ENCODE peak calls at places on chromosomes 12 and 14, in seven cellular contexts. One of them, this sample, is unnamed.
A peak's percentile ranks its signal among the peaks of the same experiment; 100 is the strongest.

GRCh38 chr14:98965061-98965460 is 306.9 kb downstream of the BCL11B start:
- ATAC-seq in A549: no peak
- ATAC-seq in PC-3: no peak
- ATAC-seq in sciatic nerve: no peak
- ATAC-seq in activated CD8-positive, alpha-beta memory T cell treated with anti-CD3 and anti-CD28 coated beads, Interleukin-2, amount 10 ng/mL, durations not matched to agents 7 days and 5 days: peak; percentile 53
- ATAC-seq in activated CD8-positive, alpha-beta T cell treated with anti-CD3 and anti-CD28 coated beads, Interleukin-2, amount 10 ng/mL, durations not matched to agents 7 days and 5 days: peak; percentile 46
- ATAC-seq in CD8-positive, alpha-beta T cell: no peak
- ATAC-seq in this sample: no peak

GRCh38 chr12:14283489-14284144 is 81.9 kb upstream of the ATF7IP start:
- ATAC-seq in A549: no peak
- ATAC-seq in PC-3: no peak
- ATAC-seq in sciatic nerve: no peak
- ATAC-seq in activated CD8-positive, alpha-beta memory T cell treated with anti-CD3 and anti-CD28 coated beads, Interleukin-2, amount 10 ng/mL, durations not matched to agents 7 days and 5 days: no peak
- ATAC-seq in activated CD8-positive, alpha-beta T cell treated with anti-CD3 and anti-CD28 coated beads, Interleukin-2, amount 10 ng/mL, durations not matched to agents 7 days and 5 days: no peak
- ATAC-seq in CD8-positive, alpha-beta T cell: no peak
- ATAC-seq in this sample: no peak

GRCh38 chr12:50518129-50518528 is 13.3 kb downstream of the DIP2B start:
- ATAC-seq in A549: no peak
- ATAC-seq in PC-3: no peak
- ATAC-seq in sciatic nerve: no peak
- ATAC-seq in activated CD8-positive, alpha-beta memory T cell treated with anti-CD3 and anti-CD28 coated beads, Interleukin-2, amount 10 ng/mL, durations not matched to agents 7 days and 5 days: no peak
- ATAC-seq in activated CD8-positive, alpha-beta T cell treated with anti-CD3 and anti-CD28 coated beads, Interleukin-2, amount 10 ng/mL, durations not matched to agents 7 days and 5 days: no peak
- ATAC-seq in CD8-positive, alpha-beta T cell: no peak
- ATAC-seq in this sample: no peak

GRCh38 chr14:22512106-22512814 is 76.8 kb downstream of the DAD1 start:
- ATAC-seq in A549: no peak
- ATAC-seq in PC-3: no peak
- ATAC-seq in sciatic nerve: no peak
- ATAC-seq in activated CD8-positive, alpha-beta memory T cell treated with anti-CD3 and anti-CD28 coated beads, Interleukin-2, amount 10 ng/mL, durations not matched to agents 7 days and 5 days: no peak
- ATAC-seq in activated CD8-positive, alpha-beta T cell treated with anti-CD3 and anti-CD28 coated beads, Interleukin-2, amount 10 ng/mL, durations not matched to agents 7 days and 5 days: peak; percentile 5
- ATAC-seq in CD8-positive, alpha-beta T cell: peak; percentile 22
- ATAC-seq in this sample: no peak

GRCh38 chr12:503111-503761 is 43.5 kb downstream of the B4GALNT3 start:
- ATAC-seq in A549: peak; percentile 33
- ATAC-seq in PC-3: peak; percentile 98
- ATAC-seq in sciatic nerve: no peak
- ATAC-seq in activated CD8-positive, alpha-beta memory T cell treated with anti-CD3 and anti-CD28 coated beads, Interleukin-2, amount 10 ng/mL, durations not matched to agents 7 days and 5 days: no peak
- ATAC-seq in activated CD8-positive, alpha-beta T cell treated with anti-CD3 and anti-CD28 coated beads, Interleukin-2, amount 10 ng/mL, durations not matched to agents 7 days and 5 days: no peak
- ATAC-seq in CD8-positive, alpha-beta T cell: no peak
- ATAC-seq in this sample: peak; percentile 99

GRCh38 chr14:74955229-74955999 is at the start of gene PGF:
- ATAC-seq in A549: peak; percentile 89
- ATAC-seq in PC-3: peak; percentile 59
- ATAC-seq in sciatic nerve: peak; percentile 67
- ATAC-seq in activated CD8-positive, alpha-beta memory T cell treated with anti-CD3 and anti-CD28 coated beads, Interleukin-2, amount 10 ng/mL, durations not matched to agents 7 days and 5 days: peak; percentile 77
- ATAC-seq in activated CD8-positive, alpha-beta T cell treated with anti-CD3 and anti-CD28 coated beads, Interleukin-2, amount 10 ng/mL, durations not matched to agents 7 days and 5 days: peak; percentile 76
- ATAC-seq in CD8-positive, alpha-beta T cell: peak; percentile 67
- ATAC-seq in this sample: peak; percentile 69

GRCh38 chr12:98211914-98212695 is 303.3 kb upstream of the TMPO start:
- ATAC-seq in A549: peak; percentile 75
- ATAC-seq in PC-3: no peak
- ATAC-seq in sciatic nerve: no peak
- ATAC-seq in activated CD8-positive, alpha-beta memory T cell treated with anti-CD3 and anti-CD28 coated beads, Interleukin-2, amount 10 ng/mL, durations not matched to agents 7 days and 5 days: no peak
- ATAC-seq in activated CD8-positive, alpha-beta T cell treated with anti-CD3 and anti-CD28 coated beads, Interleukin-2, amount 10 ng/mL, durations not matched to agents 7 days and 5 days: no peak
- ATAC-seq in CD8-positive, alpha-beta T cell: no peak
- ATAC-seq in this sample: no peak

GRCh38 chr12:121188227-121188626 is 21.7 kb upstream of the P2RX4 start:
- ATAC-seq in A549: no peak
- ATAC-seq in PC-3: no peak
- ATAC-seq in sciatic nerve: no peak
- ATAC-seq in activated CD8-positive, alpha-beta memory T cell treated with anti-CD3 and anti-CD28 coated beads, Interleukin-2, amount 10 ng/mL, durations not matched to agents 7 days and 5 days: no peak
- ATAC-seq in activated CD8-positive, alpha-beta T cell treated with anti-CD3 and anti-CD28 coated beads, Interleukin-2, amount 10 ng/mL, durations not matched to agents 7 days and 5 days: no peak
- ATAC-seq in CD8-positive, alpha-beta T cell: no peak
- ATAC-seq in this sample: no peak

GRCh38 chr14:31173120-31173837 is 34.3 kb downstream of the HECTD1 start:
- ATAC-seq in A549: no peak
- ATAC-seq in PC-3: no peak
- ATAC-seq in sciatic nerve: no peak
- ATAC-seq in activated CD8-positive, alpha-beta memory T cell treated with anti-CD3 and anti-CD28 coated beads, Interleukin-2, amount 10 ng/mL, durations not matched to agents 7 days and 5 days: no peak
- ATAC-seq in activated CD8-positive, alpha-beta T cell treated with anti-CD3 and anti-CD28 coated beads, Interleukin-2, amount 10 ng/mL, durations not matched to agents 7 days and 5 days: no peak
- ATAC-seq in CD8-positive, alpha-beta T cell: no peak
- ATAC-seq in this sample: no peak

GRCh38 chr12:120119395-120119973 is 2.9 kb upstream of the RAB35 start:
- ATAC-seq in A549: peak; percentile 13
- ATAC-seq in PC-3: no peak
- ATAC-seq in sciatic nerve: no peak
- ATAC-seq in activated CD8-positive, alpha-beta memory T cell treated with anti-CD3 and anti-CD28 coated beads, Interleukin-2, amount 10 ng/mL, durations not matched to agents 7 days and 5 days: no peak
- ATAC-seq in activated CD8-positive, alpha-beta T cell treated with anti-CD3 and anti-CD28 coated beads, Interleukin-2, amount 10 ng/mL, durations not matched to agents 7 days and 5 days: no peak
- ATAC-seq in CD8-positive, alpha-beta T cell: no peak
- ATAC-seq in this sample: no peak

GRCh38 chr14:81655423-81656314 is 122.0 kb upstream of the SEL1L start:
- ATAC-seq in A549: peak; percentile 29
- ATAC-seq in PC-3: no peak
- ATAC-seq in sciatic nerve: peak; percentile 63
- ATAC-seq in activated CD8-positive, alpha-beta memory T cell treated with anti-CD3 and anti-CD28 coated beads, Interleukin-2, amount 10 ng/mL, durations not matched to agents 7 days and 5 days: no peak
- ATAC-seq in activated CD8-positive, alpha-beta T cell treated with anti-CD3 and anti-CD28 coated beads, Interleukin-2, amount 10 ng/mL, durations not matched to agents 7 days and 5 days: no peak
- ATAC-seq in CD8-positive, alpha-beta T cell: no peak
- ATAC-seq in this sample: no peak

GRCh38 chr12:18750087-18750486 is 12.2 kb downstream of the CAPZA3 start:
- ATAC-seq in A549: no peak
- ATAC-seq in PC-3: peak; percentile 45
- ATAC-seq in sciatic nerve: peak; percentile 41
- ATAC-seq in activated CD8-positive, alpha-beta memory T cell treated with anti-CD3 and anti-CD28 coated beads, Interleukin-2, amount 10 ng/mL, durations not matched to agents 7 days and 5 days: no peak
- ATAC-seq in activated CD8-positive, alpha-beta T cell treated with anti-CD3 and anti-CD28 coated beads, Interleukin-2, amount 10 ng/mL, durations not matched to agents 7 days and 5 days: no peak
- ATAC-seq in CD8-positive, alpha-beta T cell: no peak
- ATAC-seq in this sample: no peak

GRCh38 chr14:80959448-80960006 is 4.1 kb downstream of the TSHR start:
- ATAC-seq in A549: no peak
- ATAC-seq in PC-3: no peak
- ATAC-seq in sciatic nerve: no peak
- ATAC-seq in activated CD8-positive, alpha-beta memory T cell treated with anti-CD3 and anti-CD28 coated beads, Interleukin-2, amount 10 ng/mL, durations not matched to agents 7 days and 5 days: peak; percentile 96
- ATAC-seq in activated CD8-positive, alpha-beta T cell treated with anti-CD3 and anti-CD28 coated beads, Interleukin-2, amount 10 ng/mL, durations not matched to agents 7 days and 5 days: peak; percentile 97
- ATAC-seq in CD8-positive, alpha-beta T cell: peak; percentile 85
- ATAC-seq in this sample: peak; percentile 68

GRCh38 chr12:2779281-2779680 is 15.5 kb upstream of the FKBP4 start:
- ATAC-seq in A549: no peak
- ATAC-seq in PC-3: no peak
- ATAC-seq in sciatic nerve: no peak
- ATAC-seq in activated CD8-positive, alpha-beta memory T cell treated with anti-CD3 and anti-CD28 coated beads, Interleukin-2, amount 10 ng/mL, durations not matched to agents 7 days and 5 days: no peak
- ATAC-seq in activated CD8-positive, alpha-beta T cell treated with anti-CD3 and anti-CD28 coated beads, Interleukin-2, amount 10 ng/mL, durations not matched to agents 7 days and 5 days: no peak
- ATAC-seq in CD8-positive, alpha-beta T cell: no peak
- ATAC-seq in this sample: peak; percentile 73

GRCh38 chr12:40261937-40262336 is 37.1 kb downstream of the LRRK2 start:
- ATAC-seq in A549: no peak
- ATAC-seq in PC-3: no peak
- ATAC-seq in sciatic nerve: no peak
- ATAC-seq in activated CD8-positive, alpha-beta memory T cell treated with anti-CD3 and anti-CD28 coated beads, Interleukin-2, amount 10 ng/mL, durations not matched to agents 7 days and 5 days: no peak
- ATAC-seq in activated CD8-positive, alpha-beta T cell treated with anti-CD3 and anti-CD28 coated beads, Interleukin-2, amount 10 ng/mL, durations not matched to agents 7 days and 5 days: no peak
- ATAC-seq in CD8-positive, alpha-beta T cell: no peak
- ATAC-seq in this sample: no peak

GRCh38 chr14:103311171-103311997 is 22.7 kb upstream of the EIF5 start:
- ATAC-seq in A549: no peak
- ATAC-seq in PC-3: no peak
- ATAC-seq in sciatic nerve: no peak
- ATAC-seq in activated CD8-positive, alpha-beta memory T cell treated with anti-CD3 and anti-CD28 coated beads, Interleukin-2, amount 10 ng/mL, durations not matched to agents 7 days and 5 days: no peak
- ATAC-seq in activated CD8-positive, alpha-beta T cell treated with anti-CD3 and anti-CD28 coated beads, Interleukin-2, amount 10 ng/mL, durations not matched to agents 7 days and 5 days: no peak
- ATAC-seq in CD8-positive, alpha-beta T cell: no peak
- ATAC-seq in this sample: no peak

GRCh38 chr12:3004655-3005565 is 45.7 kb downstream of the TEAD4 start:
- ATAC-seq in A549: peak; percentile 78
- ATAC-seq in PC-3: no peak
- ATAC-seq in sciatic nerve: no peak
- ATAC-seq in activated CD8-positive, alpha-beta memory T cell treated with anti-CD3 and anti-CD28 coated beads, Interleukin-2, amount 10 ng/mL, durations not matched to agents 7 days and 5 days: no peak
- ATAC-seq in activated CD8-positive, alpha-beta T cell treated with anti-CD3 and anti-CD28 coated beads, Interleukin-2, amount 10 ng/mL, durations not matched to agents 7 days and 5 days: no peak
- ATAC-seq in CD8-positive, alpha-beta T cell: no peak
- ATAC-seq in this sample: peak; percentile 72

GRCh38 chr12:26691234-26691970 is 141.6 kb downstream of the ITPR2 start:
- ATAC-seq in A549: peak; percentile 98
- ATAC-seq in PC-3: peak; percentile 92
- ATAC-seq in sciatic nerve: peak; percentile 86
- ATAC-seq in activated CD8-positive, alpha-beta memory T cell treated with anti-CD3 and anti-CD28 coated beads, Interleukin-2, amount 10 ng/mL, durations not matched to agents 7 days and 5 days: no peak
- ATAC-seq in activated CD8-positive, alpha-beta T cell treated with anti-CD3 and anti-CD28 coated beads, Interleukin-2, amount 10 ng/mL, durations not matched to agents 7 days and 5 days: no peak
- ATAC-seq in CD8-positive, alpha-beta T cell: no peak
- ATAC-seq in this sample: peak; percentile 94

GRCh38 chr14:88327497-88327896 is 4.4 kb upstream of the KCNK10 start:
- ATAC-seq in A549: no peak
- ATAC-seq in PC-3: no peak
- ATAC-seq in sciatic nerve: no peak
- ATAC-seq in activated CD8-positive, alpha-beta memory T cell treated with anti-CD3 and anti-CD28 coated beads, Interleukin-2, amount 10 ng/mL, durations not matched to agents 7 days and 5 days: no peak
- ATAC-seq in activated CD8-positive, alpha-beta T cell treated with anti-CD3 and anti-CD28 coated beads, Interleukin-2, amount 10 ng/mL, durations not matched to agents 7 days and 5 days: no peak
- ATAC-seq in CD8-positive, alpha-beta T cell: no peak
- ATAC-seq in this sample: peak; percentile 94

GRCh38 chr14:103880986-103881926 is 33.9 kb upstream of the PPP1R13B start:
- ATAC-seq in A549: peak; percentile 16
- ATAC-seq in PC-3: no peak
- ATAC-seq in sciatic nerve: peak; percentile 40
- ATAC-seq in activated CD8-positive, alpha-beta memory T cell treated with anti-CD3 and anti-CD28 coated beads, Interleukin-2, amount 10 ng/mL, durations not matched to agents 7 days and 5 days: no peak
- ATAC-seq in activated CD8-positive, alpha-beta T cell treated with anti-CD3 and anti-CD28 coated beads, Interleukin-2, amount 10 ng/mL, durations not matched to agents 7 days and 5 days: no peak
- ATAC-seq in CD8-positive, alpha-beta T cell: no peak
- ATAC-seq in this sample: peak; percentile 5

GRCh38 chr14:102344485-102344884 is 18.2 kb downstream of the CINP start:
- ATAC-seq in A549: no peak
- ATAC-seq in PC-3: no peak
- ATAC-seq in sciatic nerve: peak; percentile 27
- ATAC-seq in activated CD8-positive, alpha-beta memory T cell treated with anti-CD3 and anti-CD28 coated beads, Interleukin-2, amount 10 ng/mL, durations not matched to agents 7 days and 5 days: no peak
- ATAC-seq in activated CD8-positive, alpha-beta T cell treated with anti-CD3 and anti-CD28 coated beads, Interleukin-2, amount 10 ng/mL, durations not matched to agents 7 days and 5 days: no peak
- ATAC-seq in CD8-positive, alpha-beta T cell: no peak
- ATAC-seq in this sample: no peak

GRCh38 chr12:126781593-126781992 is 1485.4 kb upstream of the TMEM132C start:
- ATAC-seq in A549: no peak
- ATAC-seq in PC-3: no peak
- ATAC-seq in sciatic nerve: no peak
- ATAC-seq in activated CD8-positive, alpha-beta memory T cell treated with anti-CD3 and anti-CD28 coated beads, Interleukin-2, amount 10 ng/mL, durations not matched to agents 7 days and 5 days: no peak
- ATAC-seq in activated CD8-positive, alpha-beta T cell treated with anti-CD3 and anti-CD28 coated beads, Interleukin-2, amount 10 ng/mL, durations not matched to agents 7 days and 5 days: no peak
- ATAC-seq in CD8-positive, alpha-beta T cell: no peak
- ATAC-seq in this sample: no peak

GRCh38 chr14:101929946-101930345 is 34.4 kb upstream of the DYNC1H1 start:
- ATAC-seq in A549: no peak
- ATAC-seq in PC-3: no peak
- ATAC-seq in sciatic nerve: no peak
- ATAC-seq in activated CD8-positive, alpha-beta memory T cell treated with anti-CD3 and anti-CD28 coated beads, Interleukin-2, amount 10 ng/mL, durations not matched to agents 7 days and 5 days: no peak
- ATAC-seq in activated CD8-positive, alpha-beta T cell treated with anti-CD3 and anti-CD28 coated beads, Interleukin-2, amount 10 ng/mL, durations not matched to agents 7 days and 5 days: no peak
- ATAC-seq in CD8-positive, alpha-beta T cell: no peak
- ATAC-seq in this sample: no peak

GRCh38 chr14:89479802-89480201 is 62.8 kb upstream of the FOXN3 start:
- ATAC-seq in A549: no peak
- ATAC-seq in PC-3: no peak
- ATAC-seq in sciatic nerve: no peak
- ATAC-seq in activated CD8-positive, alpha-beta memory T cell treated with anti-CD3 and anti-CD28 coated beads, Interleukin-2, amount 10 ng/mL, durations not matched to agents 7 days and 5 days: no peak
- ATAC-seq in activated CD8-positive, alpha-beta T cell treated with anti-CD3 and anti-CD28 coated beads, Interleukin-2, amount 10 ng/mL, durations not matched to agents 7 days and 5 days: no peak
- ATAC-seq in CD8-positive, alpha-beta T cell: no peak
- ATAC-seq in this sample: peak; percentile 97

GRCh38 chr12:109630107-109630506 is 56.5 kb downstream of the MVK start:
- ATAC-seq in A549: no peak
- ATAC-seq in PC-3: no peak
- ATAC-seq in sciatic nerve: no peak
- ATAC-seq in activated CD8-positive, alpha-beta memory T cell treated with anti-CD3 and anti-CD28 coated beads, Interleukin-2, amount 10 ng/mL, durations not matched to agents 7 days and 5 days: no peak
- ATAC-seq in activated CD8-positive, alpha-beta T cell treated with anti-CD3 and anti-CD28 coated beads, Interleukin-2, amount 10 ng/mL, durations not matched to agents 7 days and 5 days: no peak
- ATAC-seq in CD8-positive, alpha-beta T cell: no peak
- ATAC-seq in this sample: no peak

GRCh38 chr12:55842681-55843429 is at the start of gene MMP19:
- ATAC-seq in A549: peak; percentile 41
- ATAC-seq in PC-3: peak; percentile 48
- ATAC-seq in sciatic nerve: peak; percentile 68
- ATAC-seq in activated CD8-positive, alpha-beta memory T cell treated with anti-CD3 and anti-CD28 coated beads, Interleukin-2, amount 10 ng/mL, durations not matched to agents 7 days and 5 days: no peak
- ATAC-seq in activated CD8-positive, alpha-beta T cell treated with anti-CD3 and anti-CD28 coated beads, Interleukin-2, amount 10 ng/mL, durations not matched to agents 7 days and 5 days: no peak
- ATAC-seq in CD8-positive, alpha-beta T cell: no peak
- ATAC-seq in this sample: peak; percentile 67

GRCh38 chr14:73973497-73973896 is 23.4 kb downstream of the COQ6 start:
- ATAC-seq in A549: no peak
- ATAC-seq in PC-3: no peak
- ATAC-seq in sciatic nerve: no peak
- ATAC-seq in activated CD8-positive, alpha-beta memory T cell treated with anti-CD3 and anti-CD28 coated beads, Interleukin-2, amount 10 ng/mL, durations not matched to agents 7 days and 5 days: no peak
- ATAC-seq in activated CD8-positive, alpha-beta T cell treated with anti-CD3 and anti-CD28 coated beads, Interleukin-2, amount 10 ng/mL, durations not matched to agents 7 days and 5 days: no peak
- ATAC-seq in CD8-positive, alpha-beta T cell: no peak
- ATAC-seq in this sample: no peak

GRCh38 chr12:105329926-105330282 is 587 bp upstream of the C12orf75 start:
- ATAC-seq in A549: peak; percentile 48
- ATAC-seq in PC-3: peak; percentile 1
- ATAC-seq in sciatic nerve: no peak
- ATAC-seq in activated CD8-positive, alpha-beta memory T cell treated with anti-CD3 and anti-CD28 coated beads, Interleukin-2, amount 10 ng/mL, durations not matched to agents 7 days and 5 days: peak; percentile 21
- ATAC-seq in activated CD8-positive, alpha-beta T cell treated with anti-CD3 and anti-CD28 coated beads, Interleukin-2, amount 10 ng/mL, durations not matched to agents 7 days and 5 days: peak; percentile 40
- ATAC-seq in CD8-positive, alpha-beta T cell: no peak
- ATAC-seq in this sample: no peak

GRCh38 chr12:110591508-110592051 is 8.5 kb upstream of the PPTC7 start:
- ATAC-seq in A549: no peak
- ATAC-seq in PC-3: no peak
- ATAC-seq in sciatic nerve: peak; percentile 71
- ATAC-seq in activated CD8-positive, alpha-beta memory T cell treated with anti-CD3 and anti-CD28 coated beads, Interleukin-2, amount 10 ng/mL, durations not matched to agents 7 days and 5 days: no peak
- ATAC-seq in activated CD8-positive, alpha-beta T cell treated with anti-CD3 and anti-CD28 coated beads, Interleukin-2, amount 10 ng/mL, durations not matched to agents 7 days and 5 days: no peak
- ATAC-seq in CD8-positive, alpha-beta T cell: no peak
- ATAC-seq in this sample: peak; percentile 32

GRCh38 chr14:21263284-21264024 is 5.8 kb downstream of the HNRNPC start:
- ATAC-seq in A549: peak; percentile 23
- ATAC-seq in PC-3: no peak
- ATAC-seq in sciatic nerve: no peak
- ATAC-seq in activated CD8-positive, alpha-beta memory T cell treated with anti-CD3 and anti-CD28 coated beads, Interleukin-2, amount 10 ng/mL, durations not matched to agents 7 days and 5 days: peak; percentile 5
- ATAC-seq in activated CD8-positive, alpha-beta T cell treated with anti-CD3 and anti-CD28 coated beads, Interleukin-2, amount 10 ng/mL, durations not matched to agents 7 days and 5 days: peak; percentile 9
- ATAC-seq in CD8-positive, alpha-beta T cell: no peak
- ATAC-seq in this sample: no peak

GRCh38 chr14:100574642-100575031 is 12.6 kb downstream of the BEGAIN start:
- ATAC-seq in A549: no peak
- ATAC-seq in PC-3: no peak
- ATAC-seq in sciatic nerve: no peak
- ATAC-seq in activated CD8-positive, alpha-beta memory T cell treated with anti-CD3 and anti-CD28 coated beads, Interleukin-2, amount 10 ng/mL, durations not matched to agents 7 days and 5 days: no peak
- ATAC-seq in activated CD8-positive, alpha-beta T cell treated with anti-CD3 and anti-CD28 coated beads, Interleukin-2, amount 10 ng/mL, durations not matched to agents 7 days and 5 days: no peak
- ATAC-seq in CD8-positive, alpha-beta T cell: no peak
- ATAC-seq in this sample: no peak

GRCh38 chr12:53298154-53298553 is 1.3 kb upstream of the MYG1 start:
- ATAC-seq in A549: no peak
- ATAC-seq in PC-3: peak; percentile 1
- ATAC-seq in sciatic nerve: no peak
- ATAC-seq in activated CD8-positive, alpha-beta memory T cell treated with anti-CD3 and anti-CD28 coated beads, Interleukin-2, amount 10 ng/mL, durations not matched to agents 7 days and 5 days: no peak
- ATAC-seq in activated CD8-positive, alpha-beta T cell treated with anti-CD3 and anti-CD28 coated beads, Interleukin-2, amount 10 ng/mL, durations not matched to agents 7 days and 5 days: no peak
- ATAC-seq in CD8-positive, alpha-beta T cell: no peak
- ATAC-seq in this sample: no peak

GRCh38 chr14:98140862-98141261 is 1131.1 kb downstream of the BCL11B start:
- ATAC-seq in A549: no peak
- ATAC-seq in PC-3: no peak
- ATAC-seq in sciatic nerve: no peak
- ATAC-seq in activated CD8-positive, alpha-beta memory T cell treated with anti-CD3 and anti-CD28 coated beads, Interleukin-2, amount 10 ng/mL, durations not matched to agents 7 days and 5 days: peak; percentile 11
- ATAC-seq in activated CD8-positive, alpha-beta T cell treated with anti-CD3 and anti-CD28 coated beads, Interleukin-2, amount 10 ng/mL, durations not matched to agents 7 days and 5 days: peak; percentile 8
- ATAC-seq in CD8-positive, alpha-beta T cell: peak; percentile 22
- ATAC-seq in this sample: no peak

GRCh38 chr14:62743118-62743517 is 302.1 kb downstream of the KCNH5 start:
- ATAC-seq in A549: no peak
- ATAC-seq in PC-3: no peak
- ATAC-seq in sciatic nerve: no peak
- ATAC-seq in activated CD8-positive, alpha-beta memory T cell treated with anti-CD3 and anti-CD28 coated beads, Interleukin-2, amount 10 ng/mL, durations not matched to agents 7 days and 5 days: no peak
- ATAC-seq in activated CD8-positive, alpha-beta T cell treated with anti-CD3 and anti-CD28 coated beads, Interleukin-2, amount 10 ng/mL, durations not matched to agents 7 days and 5 days: no peak
- ATAC-seq in CD8-positive, alpha-beta T cell: no peak
- ATAC-seq in this sample: no peak